ENCODE peak calls at places on chromosomes 11 and 22, in five cellular contexts. M is A549, U is SJSA1, E is left ventricle myocardium inferior, W is tibial nerve. V is an unnamed sample.

GRCh38 chr11:11209967-11210366 is 143.1 kb downstream of the CSNK2A3 start:
- DNase-seq in M (no peak), U (no peak), E (no peak), W (no peak), V (no peak)

GRCh38 chr11:112195906-112196305 is 20.6 kb downstream of the BCO2 start:
- DNase-seq in M (peak), U (no peak), E (no peak), W (no peak), V (no peak)

GRCh38 chr11:125494987-125495725 is 909 bp downstream of the FEZ1 start:
- DNase-seq in M (no peak), U (no peak), E (peak), W (peak), V (no peak)

GRCh38 chr11:76803811-76804600 is 20.9 kb downstream of the TSKU start:
- DNase-seq in M (peak), U (no peak), E (no peak), W (peak), V (no peak)

GRCh38 chr11:120746836-120747609 is 235.5 kb downstream of the GRIK4 start:
- DNase-seq in M (no peak), U (no peak), E (no peak), W (no peak), V (no peak)

GRCh38 chr11:12157241-12157661 is 46.9 kb downstream of the MICAL2 start:
- DNase-seq in M (no peak), U (no peak), E (no peak), W (no peak), V (no peak)

GRCh38 chr11:73140213-73141030 is 1.7 kb downstream of the FCHSD2 start:
- DNase-seq in M (peak), U (peak), E (peak), W (no peak), V (no peak)

GRCh38 chr11:13073119-13073981 is 64.2 kb downstream of the RASSF10 start:
- DNase-seq in M (peak), U (peak), E (no peak), W (no peak), V (peak)

GRCh38 chr11:116547571-116547970 is 225.2 kb downstream of the BUD13 start:
- DNase-seq in M (no peak), U (no peak), E (no peak), W (no peak), V (no peak)

GRCh38 chr11:27118371-27118770 is 77.8 kb downstream of the BBOX1 start:
- DNase-seq in M (no peak), U (no peak), E (no peak), W (no peak), V (no peak)

GRCh38 chr11:61551630-61552029 is 29.2 kb downstream of the SYT7 start:
- DNase-seq in M (peak), U (peak), E (peak), W (no peak), V (no peak)

GRCh38 chr22:27627444-27627833 is 174.1 kb downstream of the MN1 start:
- DNase-seq in M (peak), U (no peak), E (no peak), W (no peak), V (no peak)

GRCh38 chr11:109062445-109062844 is 359.5 kb upstream of the C11orf87 start:
- DNase-seq in M (no peak), U (no peak), E (no peak), W (no peak), V (no peak)

GRCh38 chr11:13276454-13276851 is 1.1 kb upstream of the BMAL1 start:
- DNase-seq in M (no peak), U (no peak), E (no peak), W (no peak), V (no peak)

DNA sequence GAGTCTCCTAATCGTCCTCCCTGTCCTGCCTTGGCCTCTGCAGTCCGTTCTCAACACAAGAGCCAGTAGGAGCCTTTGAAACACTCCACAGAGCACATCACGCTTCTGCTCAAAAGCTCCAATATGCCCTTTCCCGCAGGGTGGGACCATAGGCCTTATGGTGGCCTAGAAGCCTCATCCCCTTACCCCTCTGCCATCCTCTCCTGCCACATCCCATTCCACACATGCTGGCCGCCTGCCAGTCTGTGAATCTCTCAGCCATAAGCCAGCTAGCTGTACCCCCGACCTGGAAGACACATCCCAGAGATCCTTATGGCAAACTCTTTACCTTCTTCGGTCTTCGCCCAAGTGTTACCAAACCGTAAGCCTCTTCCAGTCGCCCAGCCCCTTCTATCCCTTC is 157.8 kb downstream of the ENTHD1 start:
- DNase-seq in M (no peak), U (no peak), E (no peak), W (peak), V (no peak)
- H3K27ac ChIP-seq in M (no peak), U (no peak), E (no peak), W (no peak), V (no peak)

GRCh38 chr22:45007247-45007945 is 2.4 kb downstream of the PHF21B start:
- DNase-seq in M (peak), U (no peak), E (no peak), W (no peak), V (no peak)
- H3K4me3 ChIP-seq in M (peak), U (peak), E (peak), W (peak), V (peak)

DNA sequence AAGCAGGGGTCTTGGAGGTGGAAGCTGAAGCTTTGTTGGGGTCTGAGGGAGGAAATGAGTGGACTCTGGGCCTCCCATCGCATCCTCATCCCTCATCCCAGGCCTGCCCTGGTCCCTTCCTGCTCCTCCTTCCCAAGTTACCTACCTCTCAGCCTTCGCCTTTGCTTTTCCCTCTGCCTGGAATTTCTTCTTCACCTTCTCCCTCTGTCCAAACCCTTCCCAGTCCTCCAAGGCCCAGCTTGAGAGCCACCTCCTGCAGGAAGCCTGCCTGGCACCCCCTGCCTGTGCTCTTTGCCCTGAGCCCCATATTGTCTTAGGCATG is 2.1 kb upstream of the NUDT8 start:
- DNase-seq in M (no peak), U (no peak), E (no peak), W (no peak), V (no peak)
- H3K27ac ChIP-seq in M (no peak), U (no peak), E (peak), W (no peak), V (no peak)

DNA sequence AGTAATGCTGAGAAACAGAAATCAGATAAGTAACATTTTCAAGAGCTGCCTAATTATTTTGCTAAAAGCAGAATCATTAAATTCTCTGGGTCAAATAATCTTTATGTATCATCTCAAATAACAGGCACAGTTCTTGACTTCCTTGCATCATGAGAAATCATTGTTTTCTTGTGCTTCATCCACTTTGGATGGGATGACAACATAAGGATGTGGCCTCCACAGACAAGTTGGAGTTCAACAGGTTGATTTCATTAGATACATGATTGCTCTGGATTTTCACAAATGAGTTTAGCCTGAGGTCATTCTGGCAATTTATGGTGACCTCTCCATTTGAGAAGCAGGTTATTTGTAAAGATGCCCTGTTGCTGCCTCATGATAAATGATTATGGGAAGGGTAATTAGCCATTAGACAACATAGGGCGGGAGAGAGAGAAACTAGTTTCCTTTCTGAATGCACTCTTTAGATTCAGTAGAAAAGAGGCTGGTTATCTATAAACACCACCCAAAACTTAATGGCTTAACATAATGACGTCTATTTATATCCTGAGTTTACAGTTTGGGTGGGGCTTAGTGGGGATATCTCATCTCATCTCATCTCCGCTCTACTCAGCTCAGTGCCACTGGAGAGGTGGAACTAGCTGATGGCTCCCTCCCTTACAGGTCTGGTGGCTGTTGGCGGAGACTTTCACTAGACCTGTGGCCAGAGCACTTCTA is 35.0 kb upstream of the ADORA2A start:
- DNase-seq in M (no peak), U (no peak), E (no peak), W (no peak), V (no peak)
- H3K4me3 ChIP-seq in M (no peak), U (no peak), E (no peak), W (no peak), V (no peak)

DNA sequence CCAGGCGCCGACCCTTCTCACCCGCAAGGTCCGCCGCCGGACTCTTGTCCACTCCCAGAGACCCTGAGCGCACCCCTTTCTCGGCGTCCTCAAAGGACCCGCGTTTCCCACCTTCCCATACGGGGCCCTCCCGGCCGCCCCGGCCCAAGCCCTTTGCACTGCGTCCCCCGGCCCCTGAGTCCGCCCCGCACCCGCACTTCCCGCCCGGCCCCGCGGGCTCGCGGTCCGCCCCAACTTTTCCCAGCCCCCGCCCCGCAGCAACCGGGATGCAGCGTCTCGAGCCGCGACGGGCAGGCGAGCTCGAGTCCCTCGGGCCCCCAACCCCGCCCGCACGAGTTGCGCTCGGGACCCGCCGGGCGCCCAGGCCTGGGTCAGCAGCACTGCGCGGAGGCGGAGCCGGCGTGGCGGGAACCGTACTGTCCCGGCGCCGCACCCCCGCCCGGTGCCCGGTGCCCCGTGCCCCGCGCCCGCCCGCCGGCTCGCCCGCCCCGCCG is 391 bp downstream of the SMCO4 start:
- DNase-seq in M (no peak), U (no peak), E (peak), W (no peak), V (no peak)
- H3K27ac ChIP-seq in M (peak), U (no peak), E (peak), W (peak), V (peak)

GRCh38 chr11:86066606-86067229 is 2.2 kb downstream of the PICALM start:
- DNase-seq in M (no peak), U (no peak), E (no peak), W (no peak), V (no peak)

GRCh38 chr11:86062719-86063118 is 6.2 kb downstream of the PICALM start:
- DNase-seq in M (no peak), U (peak), E (no peak), W (no peak), V (no peak)

GRCh38 chr11:86066033-86066432 is 2.9 kb downstream of the PICALM start:
- DNase-seq in M (no peak), U (no peak), E (no peak), W (no peak), V (no peak)

GRCh38 chr11:86063536-86063935 is 5.3 kb downstream of the PICALM start:
- DNase-seq in M (no peak), U (no peak), E (no peak), W (no peak), V (no peak)

GRCh38 chr11:86064236-86064803 is 4.6 kb downstream of the PICALM start:
- DNase-seq in M (no peak), U (no peak), E (no peak), W (no peak), V (no peak)
- H3K4me3 ChIP-seq in M (no peak), U (no peak), E (peak), W (no peak), V (no peak)

V was measured in AG04450.